ENCODE peak calls at places on chromosome 4, in five cellular contexts. U, F, V, I and C are unnamed samples.

GRCh38 chr4:145580906-145581305 is 38.3 kb upstream of the MMAA start:
- DNase-seq in U (no peak), V (no peak), I (no peak), F (no peak), C (no peak)

GRCh38 chr4:5588046-5588445 is 120.3 kb downstream of the EVC2 start:
- DNase-seq in V (no peak), I (no peak), U (no peak), F (no peak), C (no peak)

GRCh38 chr4:54904953-54905352 is 220.4 kb downstream of the KDR start:
- DNase-seq in V (no peak), U (no peak), F (no peak), I (no peak), C (no peak)

GRCh38 chr4:100428051-100428450 is 89.8 kb downstream of the EMCN start:
- DNase-seq in F (no peak), V (no peak), U (no peak), I (no peak), C (no peak)

GRCh38 chr4:175277816-175278215 is 359.7 kb downstream of the ADAM29 start:
- DNase-seq in I (no peak), U (no peak), V (no peak), F (no peak), C (no peak)

GRCh38 chr4:39613093-39613656 is 25.5 kb downstream of the SMIM14 start:
- DNase-seq in V (no peak), U (no peak), I (peak; percentile 49), F (no peak), C (no peak)

GRCh38 chr4:64539234-64539849 is 130.1 kb upstream of the TECRL start:
- DNase-seq in F (peak; percentile 37), I (peak; percentile 55), U (peak; percentile 50), V (peak; percentile 13), C (peak; percentile 56)

GRCh38 chr4:39166177-39166576 is 16.2 kb upstream of the WDR19 start:
- DNase-seq in U (no peak), I (no peak), V (no peak), F (no peak), C (no peak)

GRCh38 chr4:25174674-25175073 is 14.4 kb upstream of the SEPSECS start:
- DNase-seq in I (no peak), F (no peak), V (no peak), U (no peak), C (no peak)

GRCh38 chr4:140372607-140373327 is 679 bp upstream of the SCOC start:
- DNase-seq in F (peak; percentile 53), I (peak; percentile 16), U (peak; percentile 34), V (peak; percentile 28), C (peak; percentile 42)

GRCh38 chr4:126582737-126583136 is 1050.0 kb upstream of the INTU start:
- DNase-seq in I (no peak), V (no peak), U (no peak), F (no peak), C (peak; percentile 34)

GRCh38 chr4:165666836-165667235 is 206.2 kb upstream of the TLL1 start:
- DNase-seq in F (no peak), V (no peak), U (no peak), I (no peak), C (no peak)

GRCh38 chr4:13920901-13921300 is 293.4 kb upstream of the BOD1L1 start:
- DNase-seq in U (no peak), V (no peak), F (no peak), I (peak; percentile 16), C (no peak)

GRCh38 chr4:39559641-39560040 is 32.4 kb upstream of the UGDH start:
- DNase-seq in F (no peak), U (no peak), I (no peak), V (no peak), C (no peak)

GRCh38 chr4:87012265-87012953 is 77.6 kb downstream of the AFF1 start:
- DNase-seq in V (peak; percentile 44), F (no peak), U (no peak), I (peak; percentile 63), C (no peak)

GRCh38 chr4:168854216-168854921 is 155.7 kb downstream of the CBR4 start:
- DNase-seq in V (no peak), F (no peak), I (no peak), U (no peak), C (no peak)

GRCh38 chr4:158209825-158210807 is at the start of gene TMEM144:
- DNase-seq in V (no peak), F (peak; percentile 86), U (no peak), I (peak; percentile 79), C (peak; percentile 77)

GRCh38 chr4:79831701-79832514 is 241.1 kb downstream of the ANTXR2 start:
- DNase-seq in I (no peak), V (no peak), F (no peak), U (peak; percentile 35), C (no peak)

GRCh38 chr4:38687571-38688011 is 23.6 kb downstream of the KLF3 start:
- DNase-seq in U (no peak), F (no peak), I (no peak), V (no peak), C (no peak)

GRCh38 chr4:61336488-61336887 is 136.4 kb downstream of the ADGRL3 start:
- DNase-seq in U (no peak), F (no peak), I (no peak), V (no peak), C (no peak)

GRCh38 chr4:11446156-11446811 is 17.6 kb upstream of the HS3ST1 start:
- DNase-seq in U (no peak), I (no peak), V (no peak), F (no peak), C (no peak)

GRCh38 chr4:140857111-140857510 is 100.9 kb upstream of the TBC1D9 start:
- DNase-seq in F (no peak), U (no peak), V (no peak), I (no peak), C (no peak)

GRCh38 chr4:78059524-78059889 is 2.4 kb downstream of the FRAS1 start:
- DNase-seq in U (peak; percentile 70), I (peak; percentile 87), F (peak; percentile 58), V (no peak), C (peak; percentile 60)

GRCh38 chr4:10161146-10161545 is 44.5 kb upstream of the WDR1 start:
- DNase-seq in U (no peak), I (no peak), F (no peak), V (no peak), C (no peak)

GRCh38 chr4:10613926-10614478 is 70.6 kb downstream of the CLNK start:
- DNase-seq in F (no peak), V (no peak), U (no peak), I (no peak), C (no peak)

GRCh38 chr4:138310991-138311390 is 68.8 kb upstream of the SLC7A11 start:
- DNase-seq in I (no peak), U (no peak), F (no peak), V (no peak), C (no peak)

GRCh38 chr4:125254111-125254510 is 60.6 kb upstream of the FAT4 start:
- DNase-seq in I (no peak), U (no peak), V (no peak), F (no peak), C (no peak)

GRCh38 chr4:83780334-83780733 is 244.4 kb downstream of the GPAT3 start:
- DNase-seq in U (no peak), V (no peak), F (no peak), I (no peak), C (no peak)

GRCh38 chr4:86924805-86925204 is 10.0 kb upstream of the AFF1 start:
- DNase-seq in U (no peak), I (peak; percentile 31), V (no peak), F (no peak), C (no peak)

GRCh38 chr4:6506616-6507140 is 34.3 kb upstream of the PPP2R2C start:
- DNase-seq in I (no peak), U (no peak), F (no peak), V (no peak), C (no peak)

DNA sequence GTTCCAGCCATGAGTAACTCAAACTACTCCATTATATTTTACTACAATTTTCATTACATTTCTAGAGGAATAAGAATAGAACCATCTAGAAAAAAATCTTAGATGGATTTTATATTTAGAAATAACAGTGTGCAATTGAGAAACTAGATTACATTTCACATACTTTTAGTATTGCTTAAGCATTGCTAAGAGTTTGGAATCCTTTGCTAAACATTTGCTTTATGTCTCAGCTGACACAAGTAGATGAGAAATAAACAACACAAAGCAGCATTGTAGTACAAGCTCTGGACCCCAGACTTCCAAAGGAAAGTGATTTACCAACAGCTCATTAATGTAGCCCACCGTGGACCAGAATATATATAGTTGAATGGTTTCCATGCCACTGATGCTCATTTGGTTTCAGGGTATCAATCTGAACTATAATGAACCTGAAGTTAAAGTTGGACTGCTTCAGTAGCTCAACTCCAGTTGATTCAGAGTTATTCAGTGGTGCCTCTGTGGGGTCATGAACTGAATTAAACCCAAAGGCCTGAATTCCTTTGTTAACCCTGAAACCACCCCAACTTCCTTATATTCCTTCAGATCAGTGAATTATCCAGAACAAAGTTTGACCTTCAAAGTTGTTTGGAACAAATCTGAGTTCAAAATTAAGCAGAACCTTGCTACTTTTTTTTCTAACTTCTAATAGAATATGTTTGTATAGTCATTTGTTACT is 132.1 kb upstream of the NEIL3 start:
- DNase-seq in F (no peak), I (no peak), V (no peak), U (no peak), C (no peak)
- TF ChIP-seq FOXM1 in F (no peak), I (no peak), V (no peak), U (no peak), C (no peak)

GRCh38 chr4:76980280-76980679 is 30.7 kb downstream of the SEPTIN11 start:
- DNase-seq in F (no peak), U (no peak), V (no peak), I (no peak), C (no peak)

GRCh38 chr4:76974150-76974549 is 24.6 kb downstream of the SEPTIN11 start:
- DNase-seq in F (no peak), I (no peak), U (no peak), V (no peak), C (no peak)

GRCh38 chr4:76979236-76979635 is 29.7 kb downstream of the SEPTIN11 start:
- DNase-seq in I (no peak), U (no peak), V (no peak), F (no peak), C (no peak)

GRCh38 chr4:76977113-76977512 is 27.6 kb downstream of the SEPTIN11 start:
- DNase-seq in V (no peak), U (no peak), I (no peak), F (no peak), C (no peak)

GRCh38 chr4:76977731-76978350 is 28.3 kb downstream of the SEPTIN11 start:
- DNase-seq in V (no peak), U (no peak), I (no peak), F (no peak), C (no peak)
- TF ChIP-seq FOXM1 in V (no peak), U (no peak), I (no peak), F (no peak), C (no peak)

GRCh38 chr4:133524369-133524768 is 375.3 kb downstream of the PCDH10 start:
- DNase-seq in U (no peak), I (no peak), V (no peak), F (no peak), C (no peak)
- TF ChIP-seq FOXM1 in U (no peak), I (no peak), V (no peak), F (no peak), C (no peak)

GRCh38 chr4:121070274-121070673 is 2.1 kb downstream of the NDNF start:
- DNase-seq in F (no peak), V (no peak), I (no peak), U (no peak), C (peak; percentile 17)
- TF ChIP-seq FOXM1 in F (no peak), V (no peak), I (no peak), U (no peak), C (no peak)

GRCh38 chr4:163556650-163557391 is 62.3 kb downstream of the TMA16 start:
- DNase-seq in F (no peak), U (no peak), I (no peak), V (no peak), C (no peak)
- TF ChIP-seq FOXM1 in F (no peak), U (no peak), I (no peak), V (no peak), C (no peak)